ENCODE peak calls at places on chromosome 17, in four cellular contexts. I, Y, N and V are unnamed samples.

GRCh38 chr17:13365331-13365730 is 236.4 kb downstream of the HS3ST3A1 start:
- DNase-seq in I (no peak), Y (no peak), N (no peak), V (no peak)

GRCh38 chr17:80678621-80679020 is 134.0 kb downstream of the RPTOR start:
- DNase-seq in I (peak), Y (peak), N (no peak), V (peak)

GRCh38 chr17:44915727-44916058 is 393 bp upstream of the GFAP start:
- DNase-seq in I (no peak), Y (no peak), N (no peak), V (no peak)

GRCh38 chr17:31558748-31559646 is 167.5 kb downstream of the RAB11FIP4 start:
- DNase-seq in I (peak), Y (peak), N (peak), V (peak)

GRCh38 chr17:83084621-83085056 is 5.2 kb downstream of the METRNL start:
- DNase-seq in I (no peak), Y (no peak), N (peak), V (no peak)

GRCh38 chr17:78689029-78689428 is 93.0 kb downstream of the CYTH1 start:
- DNase-seq in I (no peak), Y (no peak), N (no peak), V (no peak)

GRCh38 chr17:77827461-77827968 is 131.0 kb upstream of the TNRC6C start:
- DNase-seq in I (no peak), Y (no peak), N (no peak), V (no peak)

GRCh38 chr17:40664582-40665333 is at the start of gene KRT222:
- DNase-seq in I (no peak), Y (no peak), N (no peak), V (no peak)

GRCh38 chr17:10727192-10727591 is 2.6 kb downstream of the TMEM220 start:
- DNase-seq in I (no peak), Y (no peak), N (no peak), V (no peak)

GRCh38 chr17:80220709-80221215 is 535 bp downstream of the SLC26A11 start:
- DNase-seq in I (no peak), Y (peak), N (no peak), V (no peak)

GRCh38 chr17:8333281-8333680 is 6.4 kb upstream of the ODF4 start:
- DNase-seq in I (no peak), Y (no peak), N (no peak), V (no peak)

GRCh38 chr17:36975922-36976515 is 27.3 kb downstream of the AATF start:
- DNase-seq in I (no peak), Y (no peak), N (no peak), V (no peak)

GRCh38 chr17:15092762-15093161 is 172.4 kb downstream of the PMP22 start:
- DNase-seq in I (no peak), Y (no peak), N (no peak), V (no peak)

GRCh38 chr17:9729735-9730420 is 61.5 kb downstream of the DHRS7C start:
- DNase-seq in I (no peak), Y (no peak), N (no peak), V (no peak)

GRCh38 chr17:6328279-6328678 is 106.6 kb downstream of the AIPL1 start:
- DNase-seq in I (no peak), Y (no peak), N (no peak), V (no peak)

GRCh38 chr17:62652251-62653001 is 25.0 kb downstream of the MRC2 start:
- DNase-seq in I (peak), Y (peak), N (peak), V (peak)

GRCh38 chr17:9842057-9842758 is 16.5 kb downstream of the GLP2R start:
- DNase-seq in I (no peak), Y (no peak), N (no peak), V (no peak)

GRCh38 chr17:2708585-2709172 is 2.9 kb downstream of the CLUH start:
- DNase-seq in I (no peak), Y (no peak), N (no peak), V (no peak)

GRCh38 chr17:40121191-40121885 is 433 bp upstream of the MSL1 start:
- DNase-seq in I (peak), Y (peak), N (peak), V (peak)

GRCh38 chr17:62907961-62908360 is 58.1 kb upstream of the TANC2 start:
- DNase-seq in I (no peak), Y (no peak), N (no peak), V (no peak)

GRCh38 chr17:77495575-77495974 is 354.8 kb downstream of the SEC14L1 start:
- DNase-seq in I (no peak), Y (no peak), N (no peak), V (no peak)

GRCh38 chr17:49183341-49183740 is 27.0 kb downstream of the GNGT2 start:
- DNase-seq in I (no peak), Y (no peak), N (no peak), V (no peak)

GRCh38 chr17:78836420-78837021 is 4.1 kb downstream of the USP36 start:
- DNase-seq in I (no peak), Y (no peak), N (no peak), V (no peak)

GRCh38 chr17:7413346-7413985 is 5.8 kb downstream of the NLGN2 start:
- DNase-seq in I (no peak), Y (no peak), N (no peak), V (no peak)

GRCh38 chr17:63774982-63775290 is 966 bp downstream of the DDX42 start:
- DNase-seq in I (no peak), Y (no peak), N (no peak), V (no peak)

GRCh38 chr17:68381076-68381900 is 76.0 kb downstream of the WIPI1 start:
- DNase-seq in I (peak), Y (no peak), N (no peak), V (peak)

GRCh38 chr17:19322861-19323260 is 39.7 kb downstream of the B9D1 start:
- DNase-seq in I (no peak), Y (no peak), N (no peak), V (no peak)

GRCh38 chr17:40901981-40902862 is 17.2 kb upstream of the KRT20 start:
- DNase-seq in I (no peak), Y (no peak), N (no peak), V (no peak)

GRCh38 chr17:40912506-40913220 is 24.8 kb downstream of the KRT23 start:
- DNase-seq in I (no peak), Y (no peak), N (no peak), V (no peak)

GRCh38 chr17:61451538-61452300 is 503 bp upstream of the TBX4 start:
- DNase-seq in I (no peak), Y (no peak), N (no peak), V (no peak)

GRCh38 chr17:27458524-27458908 is 2.3 kb downstream of the KSR1 start:
- DNase-seq in I (no peak), Y (no peak), N (no peak), V (no peak)

GRCh38 chr17:27349540-27350021 is 55.7 kb downstream of the WSB1 start:
- DNase-seq in I (no peak), Y (no peak), N (no peak), V (no peak)